ENCODE peak calls at places on chromosomes 3 and 15, in nine cellular contexts. L is naive thymus-derived CD4-positive, alpha-beta T cell; P is kidney epithelial cell; K is activated CD4-positive, alpha-beta T cell treated with anti-CD3 and anti-CD28 coated beads, Interleukin-2, amount 50 U/mL, for 24 hours; R is AG09309; C is NCI-H1092 treated with DMSO at 0.1 percent for 48 hours; H is ovary; X is CD4-positive, alpha-beta T cell; E is fibroblast of villous mesenchyme. Q is an unnamed sample.
A peak's percentile ranks its signal among the peaks of the same experiment; 100 is the strongest.

GRCh38 chr15:80367094-80367493 is 37.1 kb upstream of the ARNT2 start:
- DNase-seq in H (no peak), X (no peak), E (peak; percentile 32), P (no peak), C (no peak), L (no peak), R (no peak), K (no peak), Q (no peak)

GRCh38 chr15:38683382-38684242 is 119.0 kb upstream of the RASGRP1 start:
- DNase-seq in X (peak; percentile 62), C (peak; percentile 26), L (peak; percentile 64), R (no peak), K (no peak), E (peak; percentile 55), H (peak; percentile 22), P (no peak), Q (peak; percentile 47)

GRCh38 chr3:190266915-190267290 is 55.3 kb downstream of the CLDN1 start:
- DNase-seq in K (no peak), R (no peak), C (no peak), L (no peak), X (no peak), H (no peak), P (no peak), E (peak; percentile 19), Q (no peak)

GRCh38 chr15:68601206-68602197 is 22.7 kb downstream of the CORO2B start:
- DNase-seq in E (no peak), P (no peak), C (no peak), L (no peak), X (no peak), K (no peak), R (no peak), H (peak; percentile 55), Q (no peak)

GRCh38 chr3:13043656-13044055 is 29.6 kb downstream of the IQSEC1 start:
- DNase-seq in K (no peak), H (no peak), R (no peak), C (no peak), P (no peak), L (no peak), X (no peak), E (no peak), Q (peak; percentile 8)

GRCh38 chr3:43239755-43240154 is 46.6 kb upstream of the SNRK start:
- DNase-seq in C (no peak), E (no peak), R (no peak), H (no peak), K (no peak), P (no peak), X (no peak), L (no peak), Q (no peak)

GRCh38 chr3:100149130-100149529 is 34.8 kb upstream of the FILIP1L start:
- DNase-seq in P (no peak), L (no peak), H (no peak), X (no peak), K (no peak), R (no peak), E (peak; percentile 17), C (no peak), Q (no peak)

GRCh38 chr15:63030101-63030528 is 12.4 kb upstream of the TPM1 start:
- DNase-seq in R (no peak), C (no peak), H (peak; percentile 33), K (no peak), P (no peak), E (peak; percentile 52), X (no peak), L (no peak), Q (no peak)

GRCh38 chr15:98874773-98875172 is 132.8 kb downstream of the PGPEP1L start:
- DNase-seq in E (peak; percentile 75), H (no peak), R (no peak), P (no peak), X (no peak), C (no peak), K (no peak), L (no peak), Q (no peak)

GRCh38 chr3:159872374-159873109 is 116.1 kb upstream of the IL12A start:
- DNase-seq in R (peak; percentile 60), X (no peak), H (no peak), K (no peak), L (no peak), E (peak; percentile 85), C (no peak), P (no peak), Q (no peak)

GRCh38 chr3:44661189-44661588 is 12.7 kb downstream of the ZNF35 start:
- DNase-seq in X (no peak), C (no peak), R (no peak), K (no peak), L (no peak), P (no peak), E (no peak), H (no peak), Q (no peak)

GRCh38 chr3:99875925-99876781 is 58.5 kb downstream of the CMSS1 start:
- DNase-seq in E (peak; percentile 83), R (no peak), K (peak; percentile 19), C (peak; percentile 74), X (peak; percentile 39), L (peak; percentile 66), H (peak; percentile 88), P (no peak), Q (peak; percentile 91)

GRCh38 chr3:179450901-179451334 is 352 bp downstream of the GNB4 start:
- DNase-seq in R (no peak), X (no peak), C (peak; percentile 3), K (no peak), L (no peak), P (no peak), H (peak; percentile 23), E (peak; percentile 37), Q (no peak)

GRCh38 chr15:51758645-51759044 is 7.2 kb downstream of the TMOD2 start:
- DNase-seq in P (no peak), C (peak; percentile 25), H (peak; percentile 74), R (no peak), K (no peak), L (no peak), E (peak; percentile 55), X (no peak), Q (peak; percentile 67)

GRCh38 chr3:55362206-55362960 is 124.7 kb downstream of the WNT5A start:
- DNase-seq in E (no peak), C (no peak), X (no peak), K (no peak), L (no peak), R (no peak), P (no peak), H (no peak), Q (no peak)

GRCh38 chr15:63402498-63403253 is 21.0 kb upstream of the CA12 start:
- DNase-seq in H (no peak), R (no peak), E (peak; percentile 48), X (no peak), P (no peak), L (peak; percentile 7), C (peak; percentile 34), K (no peak), Q (no peak)

GRCh38 chr3:119331661-119332060 is 37.5 kb downstream of the ARHGAP31 start:
- DNase-seq in P (no peak), L (no peak), E (peak; percentile 34), C (no peak), R (no peak), K (no peak), X (no peak), H (no peak), Q (peak; percentile 35)

GRCh38 chr3:172249039-172249438 is 199.2 kb downstream of the GHSR start:
- DNase-seq in C (no peak), E (peak; percentile 60), X (no peak), K (no peak), L (no peak), H (no peak), P (no peak), R (no peak), Q (no peak)

GRCh38 chr15:31586841-31587240 is 260.2 kb downstream of the KLF13 start:
- DNase-seq in X (no peak), R (no peak), L (no peak), C (no peak), E (no peak), P (no peak), K (no peak), H (no peak), Q (no peak)

GRCh38 chr3:117510396-117510795 is 800.8 kb downstream of the TUSC7 start:
- DNase-seq in E (peak; percentile 29), P (no peak), L (no peak), C (no peak), K (no peak), H (no peak), R (no peak), X (no peak), Q (no peak)

GRCh38 chr15:80436511-80437307 is 32.5 kb downstream of the ARNT2 start:
- DNase-seq in P (peak; percentile 79), R (no peak), L (no peak), C (no peak), X (no peak), H (no peak), K (no peak), E (no peak), Q (no peak)

GRCh38 chr15:88745696-88746095 is 57.5 kb upstream of the ACAN start:
- DNase-seq in L (no peak), R (peak; percentile 87), K (no peak), P (no peak), E (peak; percentile 71), C (no peak), H (no peak), X (no peak), Q (no peak)

GRCh38 chr15:84878504-84878903 is 6.0 kb upstream of the SLC28A1 start:
- DNase-seq in L (peak; percentile 28), K (peak; percentile 14), X (peak; percentile 41), R (peak; percentile 4), E (peak; percentile 66), P (no peak), H (peak; percentile 80), C (peak; percentile 17), Q (peak; percentile 77)

GRCh38 chr3:94525039-94525438 is 462.2 kb downstream of the NSUN3 start:
- DNase-seq in K (no peak), L (no peak), P (no peak), E (peak; percentile 11), R (no peak), X (no peak), C (peak; percentile 10), H (peak; percentile 50), Q (peak; percentile 16)

GRCh38 chr15:69869291-69869690 is 228.4 kb downstream of the TLE3 start:
- DNase-seq in L (no peak), E (no peak), P (no peak), H (no peak), C (no peak), R (no peak), X (no peak), K (no peak), Q (no peak)

GRCh38 chr3:191070201-191070600 is 128.8 kb upstream of the OSTN start:
- DNase-seq in P (peak; percentile 64), K (no peak), R (peak; percentile 68), X (no peak), H (no peak), L (no peak), C (no peak), E (peak; percentile 88), Q (no peak)

GRCh38 chr15:73838795-73839565 is 34.4 kb upstream of the TBC1D21 start:
- DNase-seq in K (no peak), R (no peak), L (no peak), X (no peak), C (no peak), H (peak; percentile 26), E (no peak), P (no peak), Q (peak; percentile 90)

GRCh38 chr15:68806220-68807105 is 14.2 kb downstream of the ANP32A start:
- DNase-seq in P (no peak), C (no peak), H (no peak), E (peak; percentile 53), K (no peak), X (no peak), R (no peak), L (no peak), Q (no peak)

GRCh38 chr3:46845397-46845859 is 17.8 kb downstream of the MYL3 start:
- DNase-seq in K (no peak), C (no peak), H (peak; percentile 80), P (no peak), E (peak; percentile 84), R (peak; percentile 53), X (no peak), L (no peak), Q (peak; percentile 89)

GRCh38 chr3:150169279-150169970 is 198.7 kb upstream of the PFN2 start:
- DNase-seq in L (no peak), K (no peak), X (no peak), C (no peak), E (no peak), H (no peak), R (no peak), P (no peak), Q (peak; percentile 46)

GRCh38 chr3:186772886-186773417 is 10.4 kb upstream of the EIF4A2 start:
- DNase-seq in E (peak; percentile 37), L (peak; percentile 38), P (no peak), C (peak; percentile 59), X (no peak), K (peak; percentile 43), R (no peak), H (peak; percentile 33), Q (peak; percentile 78)